ENCODE peak calls at places on chromosomes 4 and X, in five cellular contexts. I, F, T, V and R are unnamed samples.

GRCh38 chrX:134948333-134949241 is 42.2 kb upstream of the SMIM10 start:
- DNase-seq in F (no peak), I (peak), T (no peak), V (no peak), R (no peak)

GRCh38 chr4:13988347-13989265 is 361.1 kb upstream of the BOD1L1 start:
- DNase-seq in T (peak), I (no peak), V (peak), F (peak), R (peak)

GRCh38 chr4:37902738-37903693 is 12.1 kb downstream of the TBC1D1 start:
- DNase-seq in T (no peak), F (no peak), V (no peak), I (no peak), R (no peak)

GRCh38 chr4:51868449-51868847 is 25.5 kb downstream of the DCUN1D4 start:
- DNase-seq in I (no peak), T (no peak), V (no peak), F (no peak), R (no peak)

GRCh38 chr4:142329304-142329703 is 516.8 kb downstream of the INPP4B start:
- DNase-seq in V (no peak), I (no peak), T (no peak), F (no peak), R (no peak)

GRCh38 chr4:3388461-3389185 is 53.1 kb upstream of the HGFAC start:
- DNase-seq in V (peak), I (no peak), T (peak), F (no peak), R (peak)

GRCh38 chr4:102625232-102625930 is 124.2 kb downstream of the NFKB1 start:
- DNase-seq in T (no peak), F (no peak), I (no peak), V (no peak), R (no peak)

GRCh38 chr4:113784497-113785254 is 23.1 kb upstream of the CAMK2D start:
- DNase-seq in F (peak), T (peak), V (no peak), I (peak), R (peak)

GRCh38 chrX:149129767-149130166 is 375.3 kb downstream of the IDS start:
- DNase-seq in I (no peak), T (no peak), V (no peak), F (no peak), R (no peak)

GRCh38 chr4:37845201-37845600 is 18.7 kb downstream of the PGM2 start:
- DNase-seq in T (no peak), I (no peak), F (no peak), V (no peak), R (no peak)

GRCh38 chr4:172042714-172043114 is 229.5 kb downstream of the GALNTL6 start:
- DNase-seq in F (no peak), T (no peak), I (peak), V (no peak), R (no peak)

GRCh38 chr4:38230121-38230728 is 270.0 kb downstream of the PTTG2 start:
- DNase-seq in F (no peak), V (no peak), I (peak), T (no peak), R (no peak)

GRCh38 chr4:25786497-25787065 is 76.2 kb downstream of the SEL1L3 start:
- DNase-seq in V (no peak), F (no peak), T (no peak), I (no peak), R (no peak)

GRCh38 chr4:73213917-73214663 is 44.5 kb downstream of the ANKRD17 start:
- DNase-seq in V (no peak), F (no peak), I (no peak), T (no peak), R (no peak)

GRCh38 chrX:53282313-53282712 is 929 bp upstream of the IQSEC2 start:
- DNase-seq in F (no peak), V (no peak), T (no peak), I (no peak), R (no peak)

GRCh38 chr4:98682719-98683118 is 24.3 kb upstream of the TSPAN5 start:
- DNase-seq in I (no peak), V (no peak), T (no peak), F (no peak), R (no peak)

GRCh38 chr4:69760455-69760854 is at the start of gene SULT1B1:
- DNase-seq in V (no peak), T (no peak), F (no peak), I (peak), R (peak)

GRCh38 chrX:30659421-30659820 is 6.2 kb downstream of the GK start:
- DNase-seq in V (no peak), I (peak), F (no peak), T (peak), R (peak)

GRCh38 chr4:140136509-140136908 is 17.5 kb downstream of the MAML3 start:
- DNase-seq in T (no peak), F (no peak), I (no peak), V (no peak), R (no peak)

GRCh38 chr4:2672700-2673099 is 83.4 kb downstream of the TNIP2 start:
- DNase-seq in F (no peak), V (no peak), T (no peak), I (no peak), R (no peak)

GRCh38 chr4:75741027-75741426 is 16.6 kb downstream of the USO1 start:
- DNase-seq in F (no peak), I (no peak), T (no peak), V (no peak), R (no peak)

GRCh38 chrX:135489542-135489941 is 30.9 kb upstream of the INTS6L start:
- DNase-seq in F (no peak), V (no peak), I (no peak), T (no peak), R (no peak)

GRCh38 chr4:69099910-69100309 is 3.6 kb downstream of the UGT2B7 start:
- DNase-seq in T (no peak), I (no peak), V (no peak), F (no peak), R (no peak)